ENCODE peak calls at places on chromosomes 7 and 10, in four cellular contexts. X is GM23338, C is HCT116, F is breast epithelium. Y is an unnamed sample.

GRCh38 chr7:78587443-78588044 is 789.0 kb downstream of the PHTF2 start:
- DNase-seq in C (peak), X (peak), F (no peak), Y (no peak)

GRCh38 chr10:120539076-120539475 is 82.0 kb downstream of the PLPP4 start:
- DNase-seq in X (no peak), C (no peak), F (no peak), Y (no peak)

GRCh38 chr10:344582-345200 is 209.4 kb downstream of the ZMYND11 start:
- DNase-seq in X (no peak), C (no peak), F (no peak), Y (no peak)

GRCh38 chr10:75293456-75293840 is 57.7 kb upstream of the COMTD1 start:
- DNase-seq in X (no peak), F (no peak), C (no peak), Y (no peak)

GRCh38 chr7:1548438-1548831 is 7.6 kb downstream of the TMEM184A start:
- DNase-seq in X (no peak), F (no peak), C (no peak), Y (no peak)

GRCh38 chr10:77445562-77445961 is 192.0 kb downstream of the KCNMA1 start:
- DNase-seq in F (no peak), X (no peak), C (no peak), Y (no peak)

GRCh38 chr7:103833401-103833800 is 156.1 kb downstream of the RELN start:
- DNase-seq in C (no peak), X (no peak), F (no peak), Y (no peak)

GRCh38 chr7:120806669-120807068 is 51.3 kb downstream of the TSPAN12 start:
- DNase-seq in F (no peak), X (no peak), C (no peak), Y (no peak)

GRCh38 chr10:110103921-110104461 is 96.2 kb downstream of the ADD3 start:
- DNase-seq in C (no peak), X (no peak), F (no peak), Y (peak)

GRCh38 chr7:117413160-117413559 is 14.1 kb downstream of the ASZ1 start:
- DNase-seq in X (no peak), F (no peak), C (no peak), Y (no peak)

GRCh38 chr7:157267956-157268355 is 68.8 kb upstream of the DNAJB6 start:
- DNase-seq in C (no peak), X (no peak), F (no peak), Y (no peak)

GRCh38 chr10:62333988-62334682 is 40.0 kb upstream of the ZNF365 start:
- DNase-seq in X (no peak), F (no peak), C (no peak), Y (no peak)

GRCh38 chr10:14296081-14296709 is 34.5 kb downstream of the FRMD4A start:
- DNase-seq in F (no peak), C (no peak), X (no peak), Y (no peak)

GRCh38 chr7:84091318-84091717 is 103.3 kb downstream of the SEMA3A start:
- DNase-seq in C (no peak), F (no peak), X (no peak), Y (no peak)

GRCh38 chr7:1291040-1291689 is 58.5 kb downstream of the UNCX start:
- DNase-seq in X (no peak), C (no peak), F (no peak), Y (no peak)

GRCh38 chr10:66892833-66893232 is 33.0 kb upstream of the LRRTM3 start:
- DNase-seq in F (no peak), X (no peak), C (no peak), Y (no peak)

GRCh38 chr10:97911217-97911616 is 61.6 kb downstream of the GOLGA7B start:
- DNase-seq in F (no peak), X (no peak), C (no peak), Y (no peak)

GRCh38 chr10:121084029-121084674 is 233.0 kb downstream of the WDR11 start:
- DNase-seq in F (no peak), X (no peak), C (no peak), Y (no peak)

GRCh38 chr10:115491526-115492140 is 398.5 kb downstream of the ATRNL1 start:
- DNase-seq in X (no peak), C (no peak), F (no peak), Y (no peak)

GRCh38 chr10:43682956-43683355 is 34.3 kb upstream of the ZNF32 start:
- DNase-seq in C (no peak), F (no peak), X (no peak), Y (no peak)

GRCh38 chr7:35993663-35994622 is 159.1 kb upstream of the EEPD1 start:
- DNase-seq in C (no peak), X (no peak), F (no peak), Y (no peak)

GRCh38 chr10:133318494-133319127 is 9.9 kb downstream of the ZNF511 start:
- DNase-seq in X (peak), C (no peak), F (no peak), Y (no peak)

GRCh38 chr7:84145892-84146291 is 48.7 kb downstream of the SEMA3A start:
- DNase-seq in X (no peak), F (no peak), C (no peak), Y (no peak)

GRCh38 chr7:100132126-100132525 is 5.4 kb downstream of the MBLAC1 start:
- DNase-seq in C (no peak), F (no peak), X (no peak), Y (no peak)

GRCh38 chr7:55481126-55481525 is 91.2 kb downstream of the VOPP1 start:
- DNase-seq in F (no peak), C (no peak), X (no peak), Y (no peak)

GRCh38 chr10:58140054-58140453 is 127.6 kb downstream of the IPMK start:
- DNase-seq in X (no peak), F (no peak), C (no peak), Y (no peak)

GRCh38 chr10:1654811-1655356 is 82.4 kb downstream of the ADARB2 start:
- DNase-seq in X (no peak), C (no peak), F (no peak), Y (no peak)

GRCh38 chr7:54837761-54838539 is 78.9 kb upstream of the SEC61G start:
- DNase-seq in C (no peak), F (no peak), X (no peak), Y (no peak)

GRCh38 chr10:119595134-119595714 is 1.5 kb downstream of the TIAL1 start:
- DNase-seq in F (no peak), X (peak), C (no peak), Y (no peak)

GRCh38 chr7:148803094-148803493 is 81.0 kb downstream of the EZH2 start:
- DNase-seq in C (no peak), F (no peak), X (no peak), Y (no peak)
- TF ChIP-seq POLR2AphosphoS5 in C (no peak), F (no peak), X (no peak), Y (no peak)

DNA sequence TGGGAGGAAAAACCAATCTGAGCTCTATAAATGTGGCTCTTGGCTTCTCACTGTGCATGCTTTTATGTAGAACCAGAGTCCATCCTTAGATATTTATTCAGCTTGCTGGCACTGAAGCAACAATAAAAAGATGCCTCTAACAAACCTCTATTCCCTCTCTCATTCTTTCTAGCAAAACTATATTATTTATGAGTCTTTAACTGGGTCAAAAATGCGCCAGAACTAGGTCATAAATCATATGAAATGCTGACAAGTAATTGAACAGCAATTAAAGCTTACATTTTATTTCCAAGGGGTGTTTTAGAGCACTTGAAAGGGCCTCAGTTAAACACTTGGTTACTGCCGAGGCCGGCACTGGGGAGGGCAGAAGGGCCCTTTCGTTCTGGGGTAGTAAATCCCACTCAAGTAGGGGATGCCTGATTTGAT is 14.0 kb downstream of the HOXA4 start:
- DNase-seq in C (no peak), F (no peak), X (no peak), Y (no peak)
- TF ChIP-seq POLR2AphosphoS5 in C (no peak), F (no peak), X (no peak), Y (no peak)

GRCh38 chr10:32980558-32981468 is 22.8 kb upstream of the ITGB1 start:
- DNase-seq in X (peak), C (peak), F (peak), Y (peak)
- TF ChIP-seq POLR2AphosphoS5 in X (peak), C (peak), F (peak), Y (peak)

DNA sequence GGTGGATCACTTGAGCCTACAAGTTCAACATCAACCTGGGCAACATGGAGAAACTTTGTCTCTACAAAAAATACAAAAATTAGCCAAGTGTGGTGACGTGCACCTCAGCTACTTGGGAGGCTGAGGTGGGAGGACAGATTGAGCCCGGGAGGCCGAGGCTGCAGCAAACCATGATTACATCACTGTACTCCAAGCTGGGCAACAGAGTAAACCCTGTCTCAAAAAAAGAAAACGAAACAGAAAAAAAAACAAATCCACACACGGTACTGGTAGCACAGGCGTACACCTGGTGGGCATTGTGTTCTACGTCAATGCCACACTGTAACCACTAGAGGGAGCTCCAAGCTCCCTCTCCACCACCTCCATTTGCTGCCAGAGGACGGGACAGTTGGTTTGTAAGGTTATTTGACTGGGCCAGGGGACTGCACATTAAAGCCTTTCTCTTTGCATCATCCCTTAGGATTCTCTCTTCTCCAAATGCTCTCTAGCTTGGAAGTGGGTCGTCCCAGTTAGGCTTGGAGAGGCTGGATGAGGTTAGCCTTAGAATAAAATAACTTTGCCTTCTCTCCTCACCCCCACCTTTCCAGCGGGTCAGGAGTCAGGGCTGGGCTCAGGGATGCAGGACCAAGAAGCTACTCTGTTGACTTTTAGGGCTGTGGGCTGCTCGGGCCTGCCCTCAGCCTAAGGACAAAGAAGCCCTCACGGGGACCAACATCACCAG is 130.8 kb downstream of the SORBS1 start:
- DNase-seq in F (peak), X (peak), C (peak), Y (peak)
- TF ChIP-seq POLR2AphosphoS5 in F (peak), X (no peak), C (no peak), Y (no peak)

DNA sequence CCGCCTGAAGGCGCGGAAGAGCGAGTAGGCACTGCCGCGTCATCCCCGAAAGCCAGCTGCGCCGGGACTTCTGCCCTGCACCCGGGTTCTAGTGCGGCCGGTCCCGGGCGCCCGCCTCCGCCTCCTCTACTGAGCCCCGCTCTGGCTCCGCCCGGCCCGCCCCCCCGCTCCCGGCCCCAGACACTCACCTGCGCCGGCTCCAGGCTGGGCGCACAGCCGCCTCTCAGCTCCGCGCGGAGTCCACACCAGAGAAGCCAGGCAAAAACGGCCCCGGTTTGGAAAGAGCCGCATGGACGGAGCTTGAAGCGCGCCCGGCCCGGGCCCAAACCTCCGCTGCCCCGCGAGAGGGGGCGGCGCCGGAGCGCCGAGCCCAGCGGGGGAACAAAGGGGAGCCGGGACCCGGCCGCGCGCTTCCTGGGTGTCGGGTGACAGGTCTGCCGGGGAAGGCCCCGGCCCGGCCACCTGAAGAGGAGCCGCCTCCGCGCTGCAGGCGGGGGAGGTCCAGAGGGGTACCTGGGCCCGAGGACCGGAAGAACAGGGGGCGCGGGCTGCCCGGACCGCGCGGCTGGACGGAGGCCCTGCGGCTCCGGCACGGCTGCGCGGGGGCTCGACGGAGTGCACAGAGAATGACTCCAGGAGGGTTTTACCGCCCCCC is 168.2 kb downstream of the NRF1 start:
- DNase-seq in F (peak), C (peak), X (peak), Y (no peak)
- TF ChIP-seq POLR2AphosphoS5 in F (peak), C (peak), X (peak), Y (no peak)

Y was measured in HL-60.